ENCODE peak calls at places on chromosomes 6 and 20, in eight cellular contexts. O is uterus, S is AG10803, Q is ovary, E is GM12865, M is GM10248, Z is natural killer cell, J is progenitor cell of endocrine pancreas. N is an unnamed sample.
A peak's percentile ranks its signal among the peaks of the same experiment; 100 is the strongest.

GRCh38 chr6:150177260-150178246 is 34.7 kb downstream of the PPP1R14C start:
- DNase-seq in Q (no peak), E (no peak), S (peak; percentile 48), M (no peak), J (no peak), O (no peak), Z (no peak), N (no peak)

GRCh38 chr6:104483225-104483834 is 376.4 kb downstream of the HACE1 start:
- DNase-seq in Q (no peak), Z (no peak), O (no peak), J (no peak), M (no peak), E (no peak), S (peak; percentile 4), N (no peak)

GRCh38 chr6:162157157-162157556 is 570.4 kb downstream of the PRKN start:
- DNase-seq in O (no peak), S (no peak), Z (no peak), Q (no peak), J (no peak), M (no peak), E (peak; percentile 21), N (no peak)

GRCh38 chr20:38633577-38634093 is 32.0 kb downstream of the ARHGAP40 start:
- DNase-seq in E (peak; percentile 67), J (peak; percentile 53), S (peak; percentile 21), Z (peak; percentile 40), O (no peak), Q (no peak), M (peak; percentile 83), N (peak; percentile 73)

GRCh38 chr6:77551135-77551534 is 87.8 kb upstream of the HTR1B start:
- DNase-seq in Z (no peak), S (no peak), E (no peak), J (no peak), O (no peak), Q (no peak), M (no peak), N (no peak)

GRCh38 chr6:163716690-163717089 is 302.2 kb downstream of the QKI start:
- DNase-seq in J (no peak), O (no peak), M (no peak), Q (no peak), Z (no peak), S (no peak), E (peak; percentile 30), N (no peak)

GRCh38 chr6:161162722-161163121 is 111.1 kb downstream of the AGPAT4 start:
- DNase-seq in Q (no peak), O (no peak), Z (no peak), J (no peak), M (no peak), E (no peak), S (no peak), N (no peak)

GRCh38 chr20:20895537-20895936 is 183.1 kb upstream of the RALGAPA2 start:
- DNase-seq in Q (no peak), M (no peak), E (no peak), S (no peak), J (no peak), O (no peak), Z (no peak), N (no peak)

GRCh38 chr6:107217248-107217647 is 101.9 kb upstream of the BEND3 start:
- DNase-seq in O (no peak), J (no peak), Z (no peak), Q (no peak), M (no peak), S (no peak), E (no peak), N (no peak)

GRCh38 chr20:46311719-46312074 is 3.4 kb upstream of the CDH22 start:
- DNase-seq in E (no peak), Z (no peak), Q (no peak), M (no peak), S (no peak), O (no peak), J (no peak), N (no peak)

GRCh38 chr20:46312945-46313861 is 4.9 kb upstream of the CDH22 start:
- DNase-seq in E (no peak), O (no peak), S (no peak), J (no peak), Z (no peak), Q (no peak), M (no peak), N (no peak)

GRCh38 chr20:46309945-46310344 is 1.6 kb upstream of the CDH22 start:
- DNase-seq in Z (no peak), M (no peak), O (no peak), J (no peak), Q (no peak), E (no peak), S (no peak), N (no peak)

GRCh38 chr20:46311039-46311650 is 2.8 kb upstream of the CDH22 start:
- DNase-seq in Z (no peak), S (no peak), Q (no peak), J (no peak), M (no peak), E (no peak), O (no peak), N (no peak)

DNA sequence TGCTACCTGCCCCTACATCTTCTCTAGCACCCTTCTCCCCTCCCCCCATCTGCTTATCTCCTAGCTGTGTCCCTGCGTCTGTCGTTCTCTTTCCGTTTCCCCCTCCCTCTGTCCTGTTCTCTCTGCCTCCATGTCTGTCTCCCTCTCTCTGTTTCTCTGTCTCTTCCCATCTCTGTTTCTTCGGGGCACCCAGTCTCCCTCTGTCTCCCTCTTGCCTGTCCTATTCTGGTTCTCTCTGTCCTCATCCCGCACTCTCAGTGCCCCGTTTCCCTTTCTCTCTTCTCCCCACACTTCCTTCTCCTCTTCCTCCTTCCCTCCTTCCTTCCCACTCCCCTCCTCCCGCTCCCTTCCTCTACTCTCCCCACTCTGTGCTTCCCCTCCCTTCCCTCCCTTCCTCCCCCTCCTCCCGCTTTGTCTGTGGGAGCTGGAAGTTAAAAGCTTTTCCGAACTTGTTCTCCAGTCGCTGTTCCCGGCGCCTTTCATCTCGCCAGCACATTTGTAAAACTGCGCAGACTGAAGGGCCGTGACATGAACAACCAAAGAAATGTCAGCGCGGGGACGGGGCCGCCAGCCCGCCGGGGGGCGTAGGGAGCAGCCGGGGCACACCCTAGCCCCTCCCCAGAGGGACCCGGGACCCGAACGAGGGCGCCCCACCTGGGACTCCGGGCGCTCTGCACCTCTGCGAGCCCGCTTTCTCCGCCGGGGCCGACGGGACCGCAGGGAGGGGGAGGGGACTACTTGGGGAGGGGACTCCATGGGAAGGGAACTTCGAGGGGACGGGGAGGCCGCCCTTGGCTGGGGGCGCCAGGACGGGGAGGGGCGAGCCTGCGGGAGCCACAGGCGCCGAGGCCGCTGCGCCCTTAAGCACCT is 4.0 kb upstream of the CDH22 start:
- DNase-seq in S (no peak), Q (peak; percentile 37), J (peak; percentile 54), E (no peak), Z (no peak), M (no peak), O (no peak), N (peak; percentile 78)
- TF ChIP-seq CTCF in S (no peak), Q (no peak), J (peak; percentile 49), E (no peak), Z (no peak), M (no peak), O (no peak), N (peak; percentile 34)

GRCh38 chr6:109079981-109080380 is 14.7 kb downstream of the SESN1 start:
- DNase-seq in Z (no peak), M (no peak), E (no peak), O (peak; percentile 81), Q (peak; percentile 51), S (no peak), J (no peak), N (no peak)

GRCh38 chr6:109083657-109084056 is 11.0 kb downstream of the SESN1 start:
- DNase-seq in J (no peak), E (no peak), Q (no peak), Z (no peak), S (no peak), M (no peak), O (no peak), N (no peak)

GRCh38 chr6:109081516-109081915 is 13.1 kb downstream of the SESN1 start:
- DNase-seq in S (no peak), O (no peak), E (no peak), Q (no peak), J (no peak), M (no peak), Z (no peak), N (no peak)

GRCh38 chr6:109081026-109081425 is 13.6 kb downstream of the SESN1 start:
- DNase-seq in Q (peak; percentile 50), Z (no peak), S (no peak), O (no peak), E (no peak), M (no peak), J (no peak), N (no peak)

GRCh38 chr6:109082178-109082577 is 12.5 kb downstream of the SESN1 start:
- DNase-seq in J (no peak), M (no peak), O (no peak), Q (no peak), S (peak; percentile 46), E (no peak), Z (no peak), N (no peak)
- TF ChIP-seq CTCF in J (no peak), M (no peak), O (no peak), Q (no peak), S (no peak), E (no peak), Z (no peak), N (no peak)

DNA sequence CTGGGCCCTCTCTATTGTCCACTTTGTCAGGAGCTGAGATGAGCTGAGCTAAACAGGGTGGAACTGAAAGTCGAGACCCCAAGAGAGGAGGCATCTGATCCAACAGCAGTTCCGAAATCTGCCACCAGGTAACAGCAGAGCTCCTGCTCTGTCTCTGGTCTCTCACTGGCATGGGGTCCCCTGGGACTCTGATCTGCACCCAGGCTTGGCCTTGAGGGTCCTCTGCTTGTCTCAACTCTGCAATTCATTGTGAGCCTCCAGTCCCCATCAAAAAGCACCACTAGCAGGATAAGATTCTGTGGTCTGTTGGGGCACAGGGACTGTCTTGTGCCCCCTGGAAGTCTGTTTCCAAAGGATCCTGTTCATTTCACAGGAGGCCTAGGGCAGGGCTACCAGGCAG is 62.5 kb upstream of the TOP1 start:
- DNase-seq in S (no peak), E (peak; percentile 50), O (no peak), M (no peak), Z (no peak), Q (no peak), J (no peak), N (peak; percentile 32)
- TF ChIP-seq CTCF in S (peak; percentile 38), E (peak; percentile 55), O (no peak), M (no peak), Z (no peak), Q (no peak), J (peak; percentile 45), N (peak; percentile 46)

GRCh38 chr6:166772518-166772917 is 145.5 kb upstream of the RPS6KA2 start:
- DNase-seq in S (no peak), Z (no peak), O (no peak), J (no peak), Q (no peak), M (no peak), E (no peak), N (no peak)

GRCh38 chr6:166768761-166769160 is 141.7 kb upstream of the RPS6KA2 start:
- DNase-seq in Q (no peak), E (no peak), S (no peak), J (no peak), Z (no peak), O (no peak), M (no peak), N (no peak)

GRCh38 chr6:166771701-166772100 is 144.7 kb upstream of the RPS6KA2 start:
- DNase-seq in J (no peak), S (no peak), O (no peak), Q (no peak), Z (no peak), E (no peak), M (no peak), N (no peak)

GRCh38 chr6:166769648-166770047 is 142.6 kb upstream of the RPS6KA2 start:
- DNase-seq in S (no peak), Z (no peak), O (no peak), J (no peak), M (no peak), E (no peak), Q (no peak), N (no peak)

GRCh38 chr6:166770216-166771116 is 143.4 kb upstream of the RPS6KA2 start:
- DNase-seq in Z (no peak), O (no peak), Q (no peak), E (no peak), S (no peak), M (no peak), J (no peak), N (no peak)
- TF ChIP-seq CTCF in Z (no peak), O (no peak), Q (no peak), E (no peak), S (peak; percentile 14), M (no peak), J (peak; percentile 35), N (peak; percentile 10)